ENCODE peak calls at places on chromosomes 4 and X, in five cellular contexts. N is GM12878, A is H1, Q is SK-N-SH, B is HepG2. U is an unnamed sample.

GRCh38 chr4:77092832-77093800 is 17.3 kb upstream of the CCNI start:
- DNase-seq in Q (no peak), B (no peak), N (no peak), A (no peak), U (no peak)

GRCh38 chrX:40943093-40943641 is 142.1 kb upstream of the USP9X start:
- DNase-seq in N (no peak), B (no peak), A (no peak), Q (peak), U (no peak)

GRCh38 chr4:61521451-61521850 is 321.3 kb downstream of the ADGRL3 start:
- DNase-seq in A (no peak), Q (no peak), N (no peak), B (no peak), U (no peak)

GRCh38 chr4:81454498-81454897 is 17.2 kb downstream of the RASGEF1B start:
- DNase-seq in B (no peak), Q (no peak), A (no peak), N (no peak), U (no peak)

GRCh38 chrX:30888526-30889146 is 418 bp downstream of the TAB3 start:
- DNase-seq in Q (no peak), N (no peak), A (peak), B (no peak), U (no peak)

GRCh38 chr4:88981993-88982392 is 75.0 kb downstream of the FAM13A start:
- DNase-seq in Q (no peak), N (no peak), A (no peak), B (no peak), U (no peak)

GRCh38 chr4:22595684-22596083 is 79.8 kb upstream of the ADGRA3 start:
- DNase-seq in A (no peak), N (peak), B (no peak), Q (peak), U (no peak)

GRCh38 chrX:133482345-133483041 is 67.2 kb upstream of the GPC4 start:
- DNase-seq in N (no peak), B (no peak), Q (no peak), A (no peak), U (no peak)

GRCh38 chrX:134171661-134172587 is 65.1 kb upstream of the CCDC160 start:
- DNase-seq in A (no peak), Q (peak), N (no peak), B (no peak), U (no peak)

GRCh38 chrX:36957425-36958328 is 50.5 kb upstream of the FAM47C start:
- DNase-seq in N (no peak), B (no peak), Q (peak), A (peak), U (no peak)

GRCh38 chrX:34877451-34877850 is 65.1 kb upstream of the FAM47B start:
- DNase-seq in Q (no peak), A (no peak), B (no peak), N (no peak), U (no peak)

GRCh38 chr4:186002853-186003252 is 66.1 kb upstream of the TLR3 start:
- DNase-seq in N (no peak), A (peak), B (no peak), Q (peak), U (no peak)

GRCh38 chr4:173252024-173252935 is 81.9 kb downstream of the HMGB2 start:
- DNase-seq in Q (no peak), B (peak), A (no peak), N (peak), U (peak)

GRCh38 chrX:107537815-107538214 is 88.4 kb downstream of the FRMPD3 start:
- DNase-seq in Q (peak), N (no peak), B (peak), A (peak), U (peak)

GRCh38 chr4:88244821-88245579 is 39.4 kb downstream of the PPM1K start:
- DNase-seq in N (no peak), Q (no peak), A (peak), B (no peak), U (no peak)

GRCh38 chrX:119647552-119648420 is 41.6 kb upstream of the NKRF start:
- DNase-seq in A (no peak), Q (no peak), N (peak), B (no peak), U (no peak)

GRCh38 chr4:182432819-182433218 is 189.6 kb downstream of the TENM3 start:
- DNase-seq in B (no peak), N (no peak), Q (no peak), A (no peak), U (no peak)
- TF ChIP-seq GABPA in B (no peak), N (no peak), Q (no peak), A (no peak), U (no peak)

DNA sequence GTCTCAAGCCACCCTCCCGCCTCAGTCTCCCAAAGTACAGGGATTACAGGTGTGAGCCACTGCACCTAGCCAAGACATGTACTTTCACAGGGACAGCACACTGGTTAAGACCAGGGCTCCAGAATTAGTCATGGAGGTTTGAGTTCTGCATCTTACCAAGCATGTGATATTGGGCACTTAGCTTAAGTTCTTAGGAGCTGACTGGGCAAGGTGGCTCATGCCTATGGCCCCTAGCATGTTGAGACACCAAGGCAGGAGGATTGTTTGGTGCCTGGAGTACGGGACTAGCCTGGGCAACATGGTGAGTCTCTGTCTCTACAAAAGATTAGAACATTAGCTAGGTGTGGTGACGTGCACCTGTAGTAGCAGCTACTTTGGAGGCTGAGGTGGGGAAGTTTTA is 2.6 kb upstream of the TMEM192 start:
- DNase-seq in N (no peak), B (no peak), Q (no peak), A (no peak), U (no peak)
- TF ChIP-seq GABPA in N (no peak), B (no peak), Q (no peak), A (no peak), U (no peak)

DNA sequence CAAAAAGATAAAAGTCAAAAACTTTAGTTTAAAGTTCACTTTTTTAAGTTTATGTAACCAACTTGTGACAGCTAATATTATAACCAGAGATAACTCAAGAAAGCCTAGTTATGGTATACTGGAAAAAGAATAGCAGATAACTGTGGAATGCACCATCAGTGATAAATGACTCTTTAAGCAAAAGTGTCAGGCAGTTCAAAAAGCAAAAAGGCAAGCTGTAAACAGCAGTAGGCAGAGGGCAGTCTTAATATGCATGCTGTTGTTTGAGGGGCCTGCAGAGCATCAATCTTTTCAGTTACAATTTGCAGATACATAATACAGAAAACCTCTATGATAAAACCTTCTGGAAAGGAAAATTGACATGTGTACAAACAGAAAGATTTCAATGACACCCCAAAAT is 81.8 kb upstream of the JADE1 start:
- DNase-seq in B (no peak), A (no peak), Q (no peak), N (no peak), U (no peak)
- TF ChIP-seq GABPA in B (no peak), A (no peak), Q (no peak), N (no peak), U (no peak)

DNA sequence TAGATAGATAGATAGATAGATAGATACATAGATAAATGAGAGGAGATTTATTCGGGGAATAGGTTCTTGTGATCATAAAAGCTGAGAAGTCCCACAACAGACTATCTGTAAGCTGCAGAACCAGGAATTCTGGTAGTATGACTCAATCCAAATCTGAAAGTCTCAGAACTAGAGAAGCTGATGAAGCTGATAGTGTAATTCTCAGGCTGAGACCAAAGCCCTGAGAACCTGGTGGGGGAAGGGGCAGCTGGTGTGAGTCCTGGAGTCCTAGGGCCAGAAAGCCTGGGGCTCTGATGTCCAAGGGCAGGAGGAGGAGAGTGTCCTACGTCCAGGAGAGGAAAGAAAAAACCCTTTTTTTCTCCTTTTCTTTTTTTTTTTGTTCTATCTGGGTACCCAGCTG is 8.0 kb upstream of the BANK1 start:
- DNase-seq in A (no peak), B (no peak), N (no peak), Q (no peak), U (no peak)
- TF ChIP-seq GABPA in A (no peak), B (no peak), N (no peak), Q (no peak), U (no peak)

GRCh38 chr4:138869631-138870030 is 145.9 kb upstream of the NOCT start:
- DNase-seq in N (no peak), Q (no peak), B (no peak), A (no peak), U (no peak)
- TF ChIP-seq GABPA in N (no peak), Q (no peak), B (no peak), A (no peak), U (no peak)

GRCh38 chr4:184347251-184348239 is 126.8 kb downstream of the IRF2 start:
- DNase-seq in N (peak), B (no peak), A (peak), Q (no peak), U (peak)
- TF ChIP-seq GABPA in N (no peak), B (no peak), A (no peak), Q (no peak), U (no peak)

GRCh38 chr4:3475041-3475712 is 12.1 kb downstream of the DOK7 start:
- DNase-seq in B (no peak), N (no peak), Q (no peak), A (no peak), U (no peak)
- TF ChIP-seq GABPA in B (no peak), N (no peak), Q (no peak), A (no peak), U (no peak)

GRCh38 chr4:27861802-27862201 is 1001.2 kb downstream of the STIM2 start:
- DNase-seq in A (no peak), B (no peak), N (no peak), Q (no peak), U (no peak)
- TF ChIP-seq GABPA in A (no peak), B (no peak), N (no peak), Q (no peak), U (no peak)

GRCh38 chrX:39652336-39652735 is 445.4 kb downstream of the BCOR start:
- DNase-seq in A (no peak), B (no peak), N (no peak), Q (peak), U (peak)
- TF ChIP-seq GABPA in A (no peak), B (no peak), N (no peak), Q (no peak), U (no peak)

GRCh38 chr4:38980903-38981676 is 51.1 kb downstream of the TMEM156 start:
- DNase-seq in Q (peak), B (peak), A (no peak), N (peak), U (peak)
- TF ChIP-seq GABPA in Q (no peak), B (no peak), A (no peak), N (no peak), U (no peak)